ENCODE peak calls at places on chromosome 14, in five cellular contexts. T is K562, Z is HCT116, C is SK-N-SH, B is H1. D is an unnamed sample.
A peak's percentile ranks its signal among the peaks of the same experiment; 100 is the strongest.

GRCh38 chr14:51269634-51270033 is 29.6 kb downstream of the TMX1 start:
- DNase-seq in Z (no peak), B (no peak), T (no peak), C (no peak), D (no peak)

GRCh38 chr14:34201909-34202622 is 251.2 kb upstream of the EGLN3 start:
- DNase-seq in Z (no peak), T (no peak), B (no peak), C (no peak), D (no peak)

GRCh38 chr14:29717906-29718305 is 209.7 kb downstream of the PRKD1 start:
- DNase-seq in C (no peak), B (no peak), T (no peak), Z (no peak), D (no peak)

GRCh38 chr14:39431416-39432178 is 636 bp downstream of the FBXO33 start:
- DNase-seq in C (peak; percentile 32), Z (peak; percentile 4), B (no peak), T (peak; percentile 35), D (peak; percentile 51)

GRCh38 chr14:93893550-93894329 is 33.4 kb upstream of the FAM181A start:
- DNase-seq in Z (no peak), C (peak; percentile 62), T (no peak), B (peak; percentile 33), D (no peak)

GRCh38 chr14:69519253-69519661 is 34.7 kb downstream of the PLEKHD1 start:
- DNase-seq in B (no peak), T (no peak), C (no peak), Z (no peak), D (no peak)

GRCh38 chr14:105925615-105926414 is 399.4 kb downstream of the TMEM121 start:
- DNase-seq in Z (no peak), T (no peak), C (no peak), B (no peak), D (no peak)

GRCh38 chr14:92917041-92917940 is 5.7 kb upstream of the CHGA start:
- DNase-seq in Z (no peak), B (no peak), T (no peak), C (peak; percentile 91), D (no peak)

GRCh38 chr14:32059702-32060101 is 17.4 kb upstream of the ARHGAP5 start:
- DNase-seq in C (no peak), Z (no peak), T (no peak), B (no peak), D (no peak)

GRCh38 chr14:44988694-44989093 is 26.7 kb downstream of the TOGARAM1 start:
- DNase-seq in T (no peak), B (no peak), Z (no peak), C (no peak), D (no peak)

GRCh38 chr14:70005281-70005805 is 126.1 kb downstream of the SMOC1 start:
- DNase-seq in C (no peak), B (no peak), Z (no peak), T (no peak), D (peak; percentile 98)

GRCh38 chr14:65927871-65928270 is 515.3 kb downstream of the FUT8 start:
- DNase-seq in C (no peak), Z (no peak), B (no peak), T (peak; percentile 1), D (no peak)

GRCh38 chr14:69543341-69544249 is 31.1 kb downstream of the CCDC177 start:
- DNase-seq in C (no peak), B (no peak), Z (peak; percentile 48), T (peak; percentile 17), D (no peak)

GRCh38 chr14:64572721-64573508 is 23.2 kb downstream of the PPP1R36 start:
- DNase-seq in C (no peak), T (no peak), B (no peak), Z (no peak), D (no peak)

GRCh38 chr14:106883218-106883692 is 1356.9 kb downstream of the TMEM121 start:
- DNase-seq in B (no peak), Z (no peak), T (peak; percentile 7), C (peak; percentile 27), D (peak; percentile 39)

GRCh38 chr14:77102154-77102553 is 4.1 kb downstream of the CIPC start:
- DNase-seq in Z (no peak), B (no peak), C (no peak), T (no peak), D (no peak)

GRCh38 chr14:75063013-75063412 is 811 bp downstream of the ACYP1 start:
- DNase-seq in C (no peak), T (no peak), Z (no peak), B (no peak), D (no peak)

GRCh38 chr14:88281447-88281846 is 41.6 kb downstream of the KCNK10 start:
- DNase-seq in Z (no peak), C (no peak), B (no peak), T (no peak), D (no peak)

GRCh38 chr14:26276757-26277156 is 321.1 kb downstream of the NOVA1 start:
- DNase-seq in Z (no peak), B (no peak), C (no peak), T (no peak), D (no peak)

GRCh38 chr14:101824339-101824727 is 62.8 kb downstream of the PPP2R5C start:
- DNase-seq in C (no peak), T (no peak), Z (no peak), B (no peak), D (no peak)

GRCh38 chr14:91261115-91261514 is 16.6 kb upstream of the GPR68 start:
- DNase-seq in B (no peak), T (no peak), C (no peak), Z (no peak), D (no peak)

GRCh38 chr14:93064411-93065271 is 51.1 kb downstream of the ITPK1 start:
- DNase-seq in Z (no peak), T (no peak), B (no peak), C (no peak), D (no peak)

GRCh38 chr14:80678436-80678835 is 263.1 kb downstream of the CEP128 start:
- DNase-seq in T (no peak), B (peak; percentile 7), C (no peak), Z (no peak), D (no peak)

GRCh38 chr14:100345711-100346110 is 22.6 kb downstream of the SLC25A47 start:
- DNase-seq in T (no peak), C (peak; percentile 16), B (no peak), Z (no peak), D (no peak)

GRCh38 chr14:76644875-76645518 is 116.3 kb upstream of the VASH1 start:
- DNase-seq in Z (peak; percentile 27), B (peak; percentile 17), C (peak; percentile 74), T (peak; percentile 42), D (peak; percentile 30)

GRCh38 chr14:99363616-99364290 is 91.8 kb upstream of the BCL11B start:
- DNase-seq in B (no peak), C (no peak), T (no peak), Z (no peak), D (no peak)

DNA sequence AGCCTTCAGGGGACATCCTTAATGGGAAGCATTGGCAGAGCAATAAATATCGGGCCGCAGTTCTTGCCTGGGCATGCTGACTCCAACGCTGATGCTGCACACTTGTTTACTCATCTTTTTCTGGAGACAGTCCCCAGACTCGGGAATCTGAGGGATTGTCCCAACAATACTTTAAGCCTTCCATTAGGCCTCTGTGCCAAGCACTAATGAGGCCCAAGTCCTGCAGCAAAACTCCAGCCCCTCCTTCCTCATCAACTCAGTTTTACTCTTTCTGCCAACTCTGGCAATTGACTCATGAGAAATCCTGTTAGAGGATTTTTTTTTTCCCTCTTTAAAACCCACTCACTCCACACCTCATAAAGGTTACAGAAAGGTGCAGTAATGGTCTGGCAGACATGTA is 233.4 kb upstream of the PELI2 start:
- DNase-seq in T (no peak), C (no peak), Z (no peak), B (no peak), D (no peak)
- H3K9ac ChIP-seq in T (no peak overlapping the region), C (no peak overlapping the region), Z (no peak overlapping the region), B (no peak overlapping the region), D (no peak overlapping the region)

GRCh38 chr14:103627073-103628025 is 1.7 kb upstream of the KLC1 start:
- DNase-seq in C (no peak), T (no peak), B (no peak), Z (no peak), D (no peak)

GRCh38 chr14:103629503-103630121 is 601 bp downstream of the KLC1 start:
- DNase-seq in Z (no peak), B (no peak), T (peak; percentile 62), C (peak; percentile 87), D (no peak)

GRCh38 chr14:103626150-103626850 is 2.7 kb upstream of the KLC1 start:
- DNase-seq in B (no peak), Z (no peak), C (no peak), T (no peak), D (peak; percentile 37)

GRCh38 chr14:103628684-103629502 is at the start of gene KLC1:
- DNase-seq in T (peak; percentile 78), C (peak; percentile 97), B (no peak), Z (peak; percentile 31), D (no peak)

DNA sequence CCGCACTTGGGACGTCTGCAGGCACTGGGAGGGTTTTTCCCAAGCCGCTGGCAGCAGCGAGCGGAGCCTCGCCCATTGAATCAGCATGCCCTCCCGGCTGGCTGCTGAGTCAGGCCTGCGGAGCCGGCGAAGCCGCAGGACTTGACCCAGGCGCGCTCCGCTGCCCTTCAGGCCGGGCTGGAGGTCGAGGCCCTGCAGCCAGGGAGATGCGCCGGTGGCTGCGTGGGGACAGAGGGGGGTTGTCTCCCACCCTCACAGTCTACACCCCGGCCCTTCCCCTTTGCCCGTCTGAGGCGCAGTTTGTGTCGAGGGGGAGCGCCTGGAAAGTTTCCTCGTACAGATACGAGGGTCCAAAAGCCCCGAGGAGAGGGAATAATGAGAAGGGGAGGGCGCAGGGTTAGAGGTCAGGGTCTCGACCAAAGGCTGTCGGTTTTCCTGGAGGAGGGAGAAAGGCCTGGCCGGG is 759 bp upstream of the KLC1 start:
- DNase-seq in B (no peak), Z (peak; percentile 39), C (peak; percentile 72), T (peak; percentile 75), D (no peak)
- TF ChIP-seq JUND in B (peak; percentile 5), Z (no peak), C (no peak), T (no peak), D (no peak)

GRCh38 chr14:67850066-67850830 is 30.7 kb downstream of the RAD51B start:
- DNase-seq in C (no peak), T (no peak), Z (no peak), B (no peak), D (no peak)

GRCh38 chr14:67853748-67854147 is 34.2 kb downstream of the RAD51B start:
- DNase-seq in B (no peak), Z (no peak), C (no peak), T (no peak), D (no peak)

GRCh38 chr14:67856806-67857205 is 37.2 kb downstream of the RAD51B start:
- DNase-seq in C (no peak), Z (no peak), T (no peak), B (no peak), D (no peak)

GRCh38 chr14:67851785-67852410 is 32.3 kb downstream of the RAD51B start:
- DNase-seq in B (no peak), T (no peak), C (no peak), Z (no peak), D (no peak)

DNA sequence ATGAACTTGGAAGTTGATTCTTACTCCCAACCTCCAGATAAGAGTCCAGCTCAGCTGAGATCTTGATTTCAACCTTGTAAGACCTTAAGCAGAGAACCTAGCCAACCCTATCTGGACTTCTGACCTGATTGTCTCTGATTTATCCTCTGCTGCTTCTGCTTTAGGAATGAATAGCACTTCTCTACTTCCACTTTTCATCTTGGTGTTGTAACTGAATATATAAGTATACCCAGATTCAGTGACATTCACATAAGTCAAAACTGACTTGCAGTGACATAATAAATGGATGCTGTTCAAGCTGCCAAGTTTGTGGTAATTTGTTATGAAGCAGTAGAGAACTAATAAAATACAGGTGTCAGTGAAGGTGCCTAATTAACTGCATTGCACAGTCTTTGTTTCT is 33.6 kb downstream of the RAD51B start:
- DNase-seq in B (no peak), T (no peak), C (no peak), Z (no peak), D (no peak)
- H3K9ac ChIP-seq in B (no peak overlapping the region), T (no peak overlapping the region), C (no peak overlapping the region), Z (no peak overlapping the region), D (no peak overlapping the region)

GRCh38 chr14:89855961-89856360 is 98.6 kb downstream of the EFCAB11 start:
- DNase-seq in T (no peak), B (no peak), C (no peak), Z (no peak), D (no peak)
- TF ChIP-seq JUND in T (peak; percentile 56), B (no peak), C (peak; percentile 69), Z (no peak), D (no peak)